ENCODE peak calls at places on chromosomes 3 and 15, in seven cellular contexts. One of them, this sample, is unnamed.

GRCh38 chr3:177340243-177340830 is 143.1 kb upstream of the TBL1XR1 start:
- DNase-seq in IMR-90: no peak
- DNase-seq in H1: no peak
- DNase-seq in neuronal stem cell: no peak
- DNase-seq in mesenchymal stem cell: no peak
- DNase-seq in H9: no peak
- DNase-seq in trophoblast cell: no peak
- DNase-seq in this sample: peak

GRCh38 chr15:52290329-52290728 is 5.3 kb downstream of the MYO5C start:
- DNase-seq in trophoblast cell: no peak
- DNase-seq in IMR-90: no peak
- DNase-seq in H1: no peak
- DNase-seq in H9: no peak
- DNase-seq in mesenchymal stem cell: no peak
- DNase-seq in neuronal stem cell: no peak
- DNase-seq in this sample: no peak

GRCh38 chr3:66376568-66376967 is 124.3 kb downstream of the LRIG1 start:
- DNase-seq in H9: no peak
- DNase-seq in trophoblast cell: no peak
- DNase-seq in mesenchymal stem cell: peak
- DNase-seq in H1: no peak
- DNase-seq in neuronal stem cell: no peak
- DNase-seq in IMR-90: peak
- DNase-seq in this sample: no peak

GRCh38 chr3:124837730-124838186 is 49.4 kb downstream of the ITGB5 start:
- DNase-seq in H1: no peak
- DNase-seq in mesenchymal stem cell: peak
- DNase-seq in trophoblast cell: peak
- DNase-seq in neuronal stem cell: no peak
- DNase-seq in IMR-90: peak
- DNase-seq in H9: no peak
- DNase-seq in this sample: peak

GRCh38 chr15:64019764-64020163 is 26.5 kb downstream of the DAPK2 start:
- DNase-seq in mesenchymal stem cell: no peak
- DNase-seq in neuronal stem cell: no peak
- DNase-seq in trophoblast cell: no peak
- DNase-seq in IMR-90: no peak
- DNase-seq in H9: no peak
- DNase-seq in H1: no peak
- DNase-seq in this sample: no peak

GRCh38 chr3:160114352-160114751 is 110.9 kb upstream of the C3orf80 start:
- DNase-seq in IMR-90: no peak
- DNase-seq in H9: no peak
- DNase-seq in H1: no peak
- DNase-seq in neuronal stem cell: no peak
- DNase-seq in trophoblast cell: no peak
- DNase-seq in mesenchymal stem cell: no peak
- DNase-seq in this sample: no peak

GRCh38 chr3:180280601-180281000 is 243.9 kb upstream of the PEX5L start:
- DNase-seq in trophoblast cell: no peak
- DNase-seq in H1: no peak
- DNase-seq in neuronal stem cell: no peak
- DNase-seq in mesenchymal stem cell: no peak
- DNase-seq in H9: no peak
- DNase-seq in IMR-90: peak
- DNase-seq in this sample: no peak

GRCh38 chr15:98648654-98649537 is 557 bp downstream of the IGF1R start:
- DNase-seq in H1: no peak
- DNase-seq in IMR-90: peak
- DNase-seq in mesenchymal stem cell: peak
- DNase-seq in H9: no peak
- DNase-seq in neuronal stem cell: peak
- DNase-seq in trophoblast cell: peak
- DNase-seq in this sample: peak

GRCh38 chr3:190401943-190402342 is 14.0 kb downstream of the CLDN16 start:
- DNase-seq in IMR-90: no peak
- DNase-seq in H9: no peak
- DNase-seq in neuronal stem cell: no peak
- DNase-seq in H1: no peak
- DNase-seq in mesenchymal stem cell: no peak
- DNase-seq in trophoblast cell: no peak
- DNase-seq in this sample: no peak

GRCh38 chr3:4813855-4814254 is 165.4 kb upstream of the BHLHE40 start:
- DNase-seq in IMR-90: no peak
- DNase-seq in trophoblast cell: no peak
- DNase-seq in mesenchymal stem cell: peak
- DNase-seq in H1: no peak
- DNase-seq in H9: no peak
- DNase-seq in neuronal stem cell: no peak
- DNase-seq in this sample: no peak

GRCh38 chr3:144350125-144350524 is 378.5 kb downstream of the DIPK2A start:
- DNase-seq in H9: no peak
- DNase-seq in mesenchymal stem cell: no peak
- DNase-seq in trophoblast cell: no peak
- DNase-seq in neuronal stem cell: no peak
- DNase-seq in IMR-90: no peak
- DNase-seq in H1: no peak
- DNase-seq in this sample: no peak
- H2BK120ac ChIP-seq in H9: no peak
- H2BK120ac ChIP-seq in mesenchymal stem cell: no peak
- H2BK120ac ChIP-seq in trophoblast cell: no peak
- H2BK120ac ChIP-seq in neuronal stem cell: no peak
- H2BK120ac ChIP-seq in IMR-90: no peak
- H2BK120ac ChIP-seq in H1: no peak
- H2BK120ac ChIP-seq in this sample: no peak

GRCh38 chr3:60756231-60756630 is 495.0 kb downstream of the FHIT start:
- DNase-seq in mesenchymal stem cell: no peak
- DNase-seq in H1: no peak
- DNase-seq in neuronal stem cell: no peak
- DNase-seq in H9: no peak
- DNase-seq in IMR-90: no peak
- DNase-seq in trophoblast cell: no peak
- DNase-seq in this sample: no peak

GRCh38 chr3:60754617-60755016 is 496.6 kb downstream of the FHIT start:
- DNase-seq in mesenchymal stem cell: no peak
- DNase-seq in H9: no peak
- DNase-seq in H1: no peak
- DNase-seq in trophoblast cell: no peak
- DNase-seq in IMR-90: no peak
- DNase-seq in neuronal stem cell: no peak
- DNase-seq in this sample: no peak

GRCh38 chr3:60756636-60757035 is 494.6 kb downstream of the FHIT start:
- DNase-seq in IMR-90: no peak
- DNase-seq in trophoblast cell: no peak
- DNase-seq in H9: no peak
- DNase-seq in neuronal stem cell: peak
- DNase-seq in mesenchymal stem cell: no peak
- DNase-seq in H1: no peak
- DNase-seq in this sample: no peak

GRCh38 chr3:60755094-60755493 is 496.2 kb downstream of the FHIT start:
- DNase-seq in H1: no peak
- DNase-seq in trophoblast cell: no peak
- DNase-seq in neuronal stem cell: no peak
- DNase-seq in mesenchymal stem cell: no peak
- DNase-seq in H9: peak
- DNase-seq in IMR-90: no peak
- DNase-seq in this sample: peak

DNA sequence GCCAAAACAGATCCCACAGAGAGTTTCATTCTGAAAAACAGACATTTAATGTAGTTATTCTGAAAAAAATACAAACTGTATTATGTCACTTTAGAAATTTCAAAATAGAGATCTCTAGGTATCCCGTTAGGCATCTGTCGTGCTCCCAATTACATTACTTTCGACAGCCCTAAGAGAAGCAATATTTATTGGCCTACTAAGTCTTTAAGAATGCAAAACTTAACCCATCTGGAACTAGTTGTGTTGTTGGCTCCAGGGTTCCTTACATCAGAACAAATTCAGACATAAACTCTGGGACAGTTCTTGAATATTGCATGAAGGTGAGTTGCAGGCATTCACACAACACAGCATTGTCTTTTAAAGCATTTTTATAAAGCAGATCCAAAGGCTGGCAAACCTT is 498.5 kb downstream of the FHIT start:
- DNase-seq in trophoblast cell: no peak
- DNase-seq in mesenchymal stem cell: peak
- DNase-seq in H1: no peak
- DNase-seq in H9: no peak
- DNase-seq in neuronal stem cell: no peak
- DNase-seq in IMR-90: peak
- DNase-seq in this sample: no peak
- H2AK5ac ChIP-seq in trophoblast cell: no peak
- H2AK5ac ChIP-seq in mesenchymal stem cell: no peak
- H2AK5ac ChIP-seq in H1: no peak
- H2AK5ac ChIP-seq in H9: no peak
- H2AK5ac ChIP-seq in neuronal stem cell: no peak
- H2AK5ac ChIP-seq in IMR-90: no peak
- H2AK5ac ChIP-seq in this sample: no peak

DNA sequence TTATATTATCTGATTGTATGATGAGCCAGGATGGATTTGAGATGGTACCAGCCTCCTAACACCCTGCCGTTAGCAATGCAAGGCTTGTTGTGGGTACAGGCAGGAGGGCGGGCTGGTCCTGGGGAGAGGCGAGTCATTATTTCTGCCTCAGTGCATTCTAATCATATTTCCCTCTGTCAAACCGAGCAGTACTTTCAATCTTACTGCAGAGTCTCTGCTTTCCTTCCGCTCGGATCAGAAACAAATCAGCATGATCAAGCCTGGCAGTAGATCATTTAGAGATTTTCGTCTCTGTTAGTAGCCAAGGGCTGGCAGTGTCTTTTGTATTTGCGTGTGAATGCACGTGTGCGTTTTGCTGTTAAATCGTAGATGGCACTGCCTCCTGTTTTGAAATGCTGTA is 279.4 kb downstream of the PDCD6IP start:
- DNase-seq in H1: no peak
- DNase-seq in H9: no peak
- DNase-seq in neuronal stem cell: no peak
- DNase-seq in trophoblast cell: no peak
- DNase-seq in IMR-90: no peak
- DNase-seq in mesenchymal stem cell: no peak
- DNase-seq in this sample: no peak
- H2BK120ac ChIP-seq in H1: no peak
- H2BK120ac ChIP-seq in H9: no peak
- H2BK120ac ChIP-seq in neuronal stem cell: no peak
- H2BK120ac ChIP-seq in trophoblast cell: no peak
- H2BK120ac ChIP-seq in IMR-90: no peak
- H2BK120ac ChIP-seq in mesenchymal stem cell: no peak
- H2BK120ac ChIP-seq in this sample: no peak

DNA sequence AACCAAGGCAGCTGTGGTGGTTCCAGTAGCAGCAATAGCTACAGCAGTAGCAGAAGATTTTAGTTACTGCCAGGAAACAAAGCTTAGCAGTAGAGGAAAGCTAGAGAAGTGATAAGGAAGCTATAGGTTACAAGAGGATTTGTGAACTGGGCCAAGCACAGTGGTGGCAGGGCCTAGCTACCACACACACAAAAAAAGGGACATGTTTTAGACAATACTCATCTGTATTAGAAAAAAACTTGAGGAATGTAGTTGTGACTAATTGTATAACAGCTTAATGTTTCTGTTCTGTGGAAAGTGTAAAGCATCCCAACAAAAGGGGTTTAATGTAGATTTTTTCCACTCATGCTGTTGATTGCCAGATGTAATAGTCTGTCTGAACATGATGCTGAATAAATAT is 29.9 kb upstream of the PFN2 start:
- DNase-seq in mesenchymal stem cell: no peak
- DNase-seq in trophoblast cell: no peak
- DNase-seq in neuronal stem cell: no peak
- DNase-seq in H1: no peak
- DNase-seq in H9: no peak
- DNase-seq in IMR-90: peak
- DNase-seq in this sample: no peak
- H2AK5ac ChIP-seq in mesenchymal stem cell: no peak
- H2AK5ac ChIP-seq in trophoblast cell: no peak
- H2AK5ac ChIP-seq in neuronal stem cell: no peak
- H2AK5ac ChIP-seq in H1: no peak
- H2AK5ac ChIP-seq in H9: no peak
- H2AK5ac ChIP-seq in IMR-90: no peak
- H2AK5ac ChIP-seq in this sample: no peak

GRCh38 chr3:59839810-59840515 is 790.1 kb upstream of the CFAP20DC start:
- DNase-seq in IMR-90: no peak
- DNase-seq in neuronal stem cell: no peak
- DNase-seq in mesenchymal stem cell: no peak
- DNase-seq in H1: no peak
- DNase-seq in H9: no peak
- DNase-seq in trophoblast cell: no peak
- DNase-seq in this sample: no peak

GRCh38 chr3:59843816-59844215 is 794.0 kb upstream of the CFAP20DC start:
- DNase-seq in trophoblast cell: no peak
- DNase-seq in IMR-90: no peak
- DNase-seq in neuronal stem cell: no peak
- DNase-seq in H1: no peak
- DNase-seq in mesenchymal stem cell: no peak
- DNase-seq in H9: no peak
- DNase-seq in this sample: no peak

GRCh38 chr3:59836525-59836924 is 786.7 kb upstream of the CFAP20DC start:
- DNase-seq in mesenchymal stem cell: peak
- DNase-seq in H1: no peak
- DNase-seq in IMR-90: no peak
- DNase-seq in H9: no peak
- DNase-seq in trophoblast cell: no peak
- DNase-seq in neuronal stem cell: no peak
- DNase-seq in this sample: no peak

GRCh38 chr3:59839283-59839682 is 789.5 kb upstream of the CFAP20DC start:
- DNase-seq in neuronal stem cell: no peak
- DNase-seq in H9: no peak
- DNase-seq in trophoblast cell: no peak
- DNase-seq in H1: no peak
- DNase-seq in mesenchymal stem cell: peak
- DNase-seq in IMR-90: peak
- DNase-seq in this sample: no peak
- H2BK120ac ChIP-seq in neuronal stem cell: no peak
- H2BK120ac ChIP-seq in H9: no peak
- H2BK120ac ChIP-seq in trophoblast cell: no peak
- H2BK120ac ChIP-seq in H1: no peak
- H2BK120ac ChIP-seq in mesenchymal stem cell: no peak
- H2BK120ac ChIP-seq in IMR-90: peak
- H2BK120ac ChIP-seq in this sample: no peak

DNA sequence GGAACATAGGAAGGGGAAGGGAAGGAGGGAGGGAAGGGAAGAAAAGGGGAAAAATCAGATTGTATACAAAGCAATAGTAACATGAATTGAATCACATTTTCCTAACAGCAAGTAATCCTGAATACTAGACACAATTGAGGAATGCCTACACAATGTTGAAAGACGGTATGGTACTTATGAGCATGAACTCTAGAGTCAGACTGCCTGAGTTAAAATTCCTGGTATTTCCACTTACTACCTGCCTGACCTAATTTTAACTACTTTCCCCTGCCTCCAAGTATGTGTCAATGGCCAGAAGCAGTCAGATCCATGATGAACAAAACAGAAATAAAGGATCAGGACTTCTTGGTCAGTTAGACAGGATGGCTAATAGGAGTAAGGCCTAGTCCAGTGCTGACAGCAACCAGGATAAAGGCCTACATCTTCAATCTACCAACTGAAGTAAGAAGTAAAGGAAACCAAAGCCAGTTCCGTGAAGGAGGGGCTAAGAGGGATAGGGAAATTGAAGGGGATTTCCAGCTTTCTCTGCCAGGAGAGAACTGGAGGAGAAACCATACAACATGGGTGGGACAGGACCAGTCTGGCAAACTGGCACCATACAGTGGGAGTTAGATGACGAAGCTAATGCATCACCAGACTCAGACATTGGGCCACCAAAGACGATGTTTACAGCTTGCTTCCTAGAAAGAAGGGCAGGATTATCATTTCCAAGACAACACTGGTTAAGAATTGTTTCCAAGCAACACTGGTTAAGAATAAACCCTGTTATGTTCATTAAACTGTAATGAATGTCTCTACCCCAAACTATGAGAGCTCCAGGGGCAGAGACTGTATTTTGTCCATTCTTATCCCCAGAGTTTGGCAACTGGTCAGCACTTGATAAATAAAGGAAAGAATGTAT is 151.6 kb upstream of the UBE2E2 start:
- DNase-seq in mesenchymal stem cell: peak
- DNase-seq in H1: no peak
- DNase-seq in neuronal stem cell: no peak
- DNase-seq in H9: no peak
- DNase-seq in IMR-90: no peak
- DNase-seq in trophoblast cell: no peak
- DNase-seq in this sample: no peak
- H2AK5ac ChIP-seq in mesenchymal stem cell: no peak
- H2AK5ac ChIP-seq in H1: no peak
- H2AK5ac ChIP-seq in neuronal stem cell: no peak
- H2AK5ac ChIP-seq in H9: no peak
- H2AK5ac ChIP-seq in IMR-90: no peak
- H2AK5ac ChIP-seq in trophoblast cell: no peak
- H2AK5ac ChIP-seq in this sample: no peak